ENCODE peak calls at places on chromosome 15, in seven cellular contexts. R is mesendoderm, C is body of pancreas, Q is left lung, H is HFF-Myc, T is lower leg skin, J is astrocyte of the spinal cord. U is an unnamed sample.

GRCh38 chr15:79451361-79451999 is 19.3 kb downstream of the MINAR1 start:
- DNase-seq in R (peak; percentile 68), C (no peak), Q (no peak), H (no peak), T (no peak), J (no peak), U (no peak)

GRCh38 chr15:80887148-80887547 is 102.5 kb downstream of the MESD start:
- DNase-seq in R (no peak), C (no peak), Q (no peak), H (no peak), T (no peak), J (peak; percentile 22), U (no peak)

GRCh38 chr15:63983071-63983711 is 63.1 kb downstream of the DAPK2 start:
- DNase-seq in R (peak; percentile 19), C (no peak), Q (no peak), H (no peak), T (no peak), J (no peak), U (no peak)

GRCh38 chr15:69666441-69666882 is 213.8 kb downstream of the RPLP1 start:
- DNase-seq in R (no peak), C (peak; percentile 57), Q (peak; percentile 58), H (no peak), T (no peak), J (peak; percentile 10), U (peak; percentile 36)

GRCh38 chr15:98322551-98322950 is 325.8 kb upstream of the IGF1R start:
- DNase-seq in R (peak; percentile 3), C (no peak), Q (no peak), H (no peak), T (no peak), J (no peak), U (no peak)

GRCh38 chr15:71730277-71731144 is 79.8 kb upstream of the NR2E3 start:
- DNase-seq in R (peak; percentile 60), C (peak; percentile 64), Q (no peak), H (no peak), T (peak; percentile 44), J (peak; percentile 69), U (no peak)

GRCh38 chr15:25437751-25438600 is 848 bp downstream of the UBE3A start:
- DNase-seq in R (peak; percentile 82), C (peak; percentile 47), Q (peak; percentile 61), H (no peak), T (peak; percentile 20), J (peak; percentile 50), U (peak; percentile 9)

GRCh38 chr15:53588773-53589172 is 170.7 kb downstream of the WDR72 start:
- DNase-seq in R (peak; percentile 25), C (no peak), Q (no peak), H (no peak), T (no peak), J (peak; percentile 96), U (peak; percentile 92)

GRCh38 chr15:65421360-65422215 is 1.2 kb downstream of the IGDCC4 start:
- DNase-seq in R (peak; percentile 99), C (peak; percentile 20), Q (peak; percentile 76), H (no peak), T (no peak), J (peak; percentile 94), U (no peak)

GRCh38 chr15:45456212-45457106 is 66.1 kb downstream of the SLC30A4 start:
- DNase-seq in R (peak; percentile 77), C (peak; percentile 80), Q (peak; percentile 85), H (peak; percentile 99), T (peak; percentile 84), J (peak; percentile 99), U (peak; percentile 98)

GRCh38 chr15:50702762-50703334 is 16.3 kb upstream of the TRPM7 start:
- DNase-seq in R (no peak), C (no peak), Q (no peak), H (no peak), T (no peak), J (no peak), U (no peak)

GRCh38 chr15:89307046-89307587 is 27.5 kb downstream of the POLG start:
- DNase-seq in R (no peak), C (no peak), Q (no peak), H (no peak), T (no peak), J (peak; percentile 53), U (peak; percentile 15)

GRCh38 chr15:28903555-28903954 is 17.8 kb downstream of the APBA2 start:
- DNase-seq in R (no peak), C (no peak), Q (peak; percentile 19), H (no peak), T (no peak), J (no peak), U (no peak)

GRCh38 chr15:42994546-42994945 is 74.0 kb upstream of the TTBK2 start:
- DNase-seq in R (peak; percentile 34), C (no peak), Q (no peak), H (no peak), T (no peak), J (peak; percentile 19), U (peak; percentile 26)

GRCh38 chr15:70710714-70711113 is 52.6 kb downstream of the UACA start:
- DNase-seq in R (peak; percentile 95), C (no peak), Q (no peak), H (no peak), T (no peak), J (no peak), U (no peak)

GRCh38 chr15:64146885-64147681 is 4.4 kb upstream of the SNX22 start:
- DNase-seq in R (peak; percentile 58), C (no peak), Q (no peak), H (no peak), T (no peak), J (peak; percentile 42), U (no peak)

GRCh38 chr15:100802421-100803157 is 77.0 kb upstream of the ALDH1A3 start:
- DNase-seq in R (no peak), C (no peak), Q (no peak), H (no peak), T (no peak), J (no peak), U (no peak)

GRCh38 chr15:100893261-100893963 is 13.8 kb downstream of the ALDH1A3 start:
- DNase-seq in R (no peak), C (no peak), Q (no peak), H (no peak), T (no peak), J (no peak), U (no peak)

GRCh38 chr15:29849218-29849617 is 26.9 kb upstream of the TJP1 start:
- DNase-seq in R (no peak), C (no peak), Q (no peak), H (no peak), T (no peak), J (peak; percentile 73), U (no peak)

GRCh38 chr15:60128000-60128376 is 123.9 kb downstream of the FOXB1 start:
- DNase-seq in R (peak; percentile 83), C (no peak), Q (no peak), H (no peak), T (peak; percentile 20), J (no peak), U (no peak)

GRCh38 chr15:60128710-60129109 is 124.6 kb downstream of the FOXB1 start:
- DNase-seq in R (no peak), C (no peak), Q (no peak), H (no peak), T (no peak), J (no peak), U (no peak)

GRCh38 chr15:60126661-60127060 is 122.5 kb downstream of the FOXB1 start:
- DNase-seq in R (no peak), C (no peak), Q (no peak), H (no peak), T (no peak), J (no peak), U (no peak)

GRCh38 chr15:60130811-60131210 is 126.7 kb downstream of the FOXB1 start:
- DNase-seq in R (no peak), C (no peak), Q (no peak), H (no peak), T (no peak), J (no peak), U (no peak)

DNA sequence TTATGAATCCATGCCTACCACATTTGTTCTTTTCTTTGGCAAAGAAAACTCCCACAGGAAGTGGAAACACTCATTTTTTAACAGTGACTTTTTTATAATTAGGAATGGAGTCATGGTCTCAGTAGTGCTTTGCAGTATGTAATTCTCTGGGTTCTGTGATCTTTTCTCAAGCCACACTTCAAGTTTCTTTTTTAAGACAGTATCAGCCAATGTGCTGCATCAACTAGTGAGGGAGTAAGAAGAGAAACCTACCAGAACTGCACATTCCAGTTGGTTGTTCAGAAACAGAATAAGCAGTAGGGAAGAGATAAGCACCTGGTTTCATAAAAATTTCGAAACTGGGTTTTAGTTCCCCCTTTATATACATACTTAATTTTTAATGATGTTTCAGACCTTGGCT is 126.3 kb downstream of the FOXB1 start:
- DNase-seq in R (no peak), C (no peak), Q (no peak), H (no peak), T (no peak), J (no peak), U (no peak)
- H3K4me3 ChIP-seq in R (no peak overlapping the region), C (no peak overlapping the region), Q (no peak overlapping the region), H (no peak overlapping the region), T (no peak overlapping the region), J (no peak overlapping the region), U (no peak overlapping the region)

DNA sequence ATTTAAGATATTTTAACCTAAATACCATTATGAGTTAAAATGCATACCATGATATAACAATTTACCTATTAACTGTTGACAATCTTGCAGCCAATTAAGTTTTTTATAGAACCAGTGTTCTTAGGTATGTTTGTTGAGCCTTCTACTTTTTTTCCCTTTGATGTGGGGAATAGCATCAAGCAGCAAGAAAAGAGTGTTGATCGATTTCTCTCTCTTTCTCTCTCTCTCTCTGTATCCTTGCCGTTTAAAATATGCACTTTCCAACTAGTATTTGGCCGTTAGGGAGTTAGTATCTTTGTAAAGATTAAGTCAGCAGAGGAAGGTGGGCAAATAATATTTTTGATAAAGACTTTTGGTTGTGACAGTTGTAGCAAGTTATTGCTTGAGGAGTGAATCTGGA is 5.9 kb downstream of the CHD2 start:
- DNase-seq in R (no peak), C (no peak), Q (no peak), H (no peak), T (no peak), J (no peak), U (no peak)
- H3K4me3 ChIP-seq in R (no peak overlapping the region), C (no peak overlapping the region), Q (no peak overlapping the region), H (peak overlapping the region; percentile 18), T (no peak overlapping the region), J (peak overlapping the region; percentile 10), U (no peak overlapping the region)

GRCh38 chr15:40366204-40367037 is 8.4 kb downstream of the DISP2 start:
- DNase-seq in R (no peak), C (no peak), Q (no peak), H (no peak), T (no peak), J (no peak), U (no peak)

GRCh38 chr15:40369474-40369869 is 11.5 kb downstream of the DISP2 start:
- DNase-seq in R (no peak), C (no peak), Q (no peak), H (no peak), T (no peak), J (no peak), U (no peak)

GRCh38 chr15:40368701-40369473 is 10.9 kb downstream of the DISP2 start:
- DNase-seq in R (no peak), C (no peak), Q (no peak), H (no peak), T (no peak), J (no peak), U (no peak)

GRCh38 chr15:40367038-40367672 is 9.1 kb downstream of the DISP2 start:
- DNase-seq in R (no peak), C (peak; percentile 93), Q (no peak), H (no peak), T (no peak), J (no peak), U (no peak)

GRCh38 chr15:40367673-40368611 is 9.9 kb downstream of the DISP2 start:
- DNase-seq in R (peak; percentile 97), C (peak; percentile 93), Q (peak; percentile 92), H (peak; percentile 59), T (peak; percentile 73), J (peak; percentile 82), U (peak; percentile 63)
- H3K4me3 ChIP-seq in R (no peak overlapping the region), C (no peak overlapping the region), Q (no peak overlapping the region), H (peak overlapping the region; percentile 12), T (no peak overlapping the region), J (peak overlapping the region; percentile 15), U (peak overlapping the region; percentile 37)

GRCh38 chr15:60373745-60374144 is 24.0 kb downstream of the ANXA2 start:
- DNase-seq in R (no peak), C (no peak), Q (no peak), H (no peak), T (no peak), J (no peak), U (no peak)
- H3K4me3 ChIP-seq in R (no peak overlapping the region), C (no peak overlapping the region), Q (no peak overlapping the region), H (no peak overlapping the region), T (no peak overlapping the region), J (no peak overlapping the region), U (no peak overlapping the region)